ENCODE peak calls at places on chromosomes 12 and 14, in six cellular contexts. S is A549, I is lower lobe of right lung, Z is upper lobe of right lung, F is upper lobe of left lung, T is pancreas. L is an unnamed sample.

GRCh38 chr14:57492859-57493258 is 798 bp downstream of the CCDC198 start:
- DNase-seq in S (no peak), I (no peak), Z (no peak), F (no peak), T (no peak), L (no peak)

GRCh38 chr12:67220065-67220464 is 49.1 kb upstream of the CAND1 start:
- DNase-seq in S (no peak), I (no peak), Z (no peak), F (no peak), T (peak), L (no peak)

GRCh38 chr12:53128780-53129747 is 25.8 kb downstream of the SOAT2 start:
- DNase-seq in S (no peak), I (no peak), Z (no peak), F (no peak), T (no peak), L (no peak)

GRCh38 chr12:63045020-63045860 is 105.8 kb downstream of the AVPR1A start:
- DNase-seq in S (no peak), I (no peak), Z (no peak), F (no peak), T (no peak), L (no peak)

GRCh38 chr12:8996682-8997405 is 7.5 kb downstream of the KLRG1 start:
- DNase-seq in S (no peak), I (no peak), Z (no peak), F (no peak), T (no peak), L (no peak)

GRCh38 chr14:94867931-94868597 is 98.2 kb upstream of the GSC start:
- DNase-seq in S (no peak), I (no peak), Z (no peak), F (no peak), T (no peak), L (no peak)

GRCh38 chr12:113844495-113845175 is 121.5 kb downstream of the RBM19 start:
- DNase-seq in S (no peak), I (no peak), Z (no peak), F (no peak), T (no peak), L (no peak)

GRCh38 chr12:44317651-44318126 is 481.8 kb downstream of the TMEM117 start:
- DNase-seq in S (no peak), I (no peak), Z (no peak), F (no peak), T (no peak), L (no peak)

GRCh38 chr12:3216726-3217682 is 139.8 kb downstream of the TSPAN9 start:
- DNase-seq in S (no peak), I (no peak), Z (no peak), F (no peak), T (no peak), L (no peak)

GRCh38 chr12:76006028-76006916 is 25.3 kb downstream of the PHLDA1 start:
- DNase-seq in S (no peak), I (no peak), Z (no peak), F (no peak), T (no peak), L (no peak)

GRCh38 chr14:91829511-91829910 is 37.8 kb downstream of the TC2N start:
- DNase-seq in S (no peak), I (no peak), Z (no peak), F (no peak), T (no peak), L (no peak)

DNA sequence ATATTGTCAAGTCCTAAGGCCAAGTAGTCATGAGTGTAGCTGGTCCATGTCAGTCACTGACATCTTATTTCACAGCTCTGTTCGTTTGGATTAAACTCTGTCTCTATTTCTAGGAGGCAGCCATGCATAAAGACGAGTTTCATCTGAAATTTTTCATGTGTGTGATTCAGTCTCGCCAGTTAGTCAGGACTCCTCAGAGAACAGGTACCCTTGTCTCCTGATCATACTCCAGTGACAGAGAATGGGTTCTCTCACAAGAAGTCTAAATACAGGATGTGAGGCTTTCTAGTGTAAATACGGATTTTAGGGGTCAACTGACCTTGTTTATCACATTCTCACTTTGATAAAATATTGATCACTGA is 1.4 kb upstream of the SENP1 start:
- DNase-seq in S (no peak), I (no peak), Z (no peak), F (no peak), T (no peak), L (no peak)
- H3K27ac ChIP-seq in S (peak), I (no peak), Z (peak), F (peak), T (no peak), L (peak)

DNA sequence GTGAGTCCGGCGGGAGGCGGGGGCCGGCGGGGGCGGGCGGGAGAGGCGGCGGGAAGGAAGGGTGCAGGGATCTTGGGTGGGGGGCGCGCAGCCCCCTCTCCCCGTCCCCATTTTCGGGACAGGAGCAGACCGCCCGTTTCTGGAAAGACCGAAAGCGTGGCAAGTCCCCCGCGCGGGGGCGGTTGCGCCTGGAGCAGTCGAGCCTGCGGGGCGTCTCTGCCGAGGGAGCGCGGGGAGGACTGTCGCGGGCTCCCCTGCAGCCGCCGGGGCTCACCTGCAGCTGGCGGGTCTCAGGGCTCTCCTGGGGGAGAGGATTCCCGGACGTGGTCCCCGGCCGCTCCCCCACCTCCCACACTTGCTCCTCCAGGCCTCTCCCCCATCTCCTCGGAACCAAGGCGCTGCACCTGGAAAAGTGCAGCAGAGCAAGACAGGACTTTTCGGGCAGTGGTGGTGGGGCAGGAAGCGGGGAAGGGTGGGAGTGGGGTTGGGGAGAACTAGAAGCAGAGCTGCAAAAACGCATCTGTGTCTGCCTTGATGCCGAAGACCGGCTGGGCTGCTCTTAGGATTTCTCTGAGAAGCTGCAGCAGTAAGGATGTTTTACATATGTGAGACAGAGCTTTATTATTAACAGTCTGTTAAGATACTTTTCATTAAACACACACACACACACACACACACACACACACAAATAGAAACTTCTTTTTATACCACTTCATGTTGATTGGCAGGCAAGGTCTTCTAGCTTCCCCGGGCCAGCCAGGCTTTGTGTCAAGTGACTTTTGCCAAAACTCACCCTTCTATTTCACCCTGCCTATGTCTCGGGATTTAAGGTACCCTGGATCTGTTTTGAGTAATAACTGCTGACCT is 680 bp downstream of the C12orf75 start:
- DNase-seq in S (no peak), I (no peak), Z (no peak), F (peak), T (peak), L (no peak)
- TF ChIP-seq CTCF in S (no peak), I (no peak), Z (no peak), F (no peak), T (no peak), L (no peak)

DNA sequence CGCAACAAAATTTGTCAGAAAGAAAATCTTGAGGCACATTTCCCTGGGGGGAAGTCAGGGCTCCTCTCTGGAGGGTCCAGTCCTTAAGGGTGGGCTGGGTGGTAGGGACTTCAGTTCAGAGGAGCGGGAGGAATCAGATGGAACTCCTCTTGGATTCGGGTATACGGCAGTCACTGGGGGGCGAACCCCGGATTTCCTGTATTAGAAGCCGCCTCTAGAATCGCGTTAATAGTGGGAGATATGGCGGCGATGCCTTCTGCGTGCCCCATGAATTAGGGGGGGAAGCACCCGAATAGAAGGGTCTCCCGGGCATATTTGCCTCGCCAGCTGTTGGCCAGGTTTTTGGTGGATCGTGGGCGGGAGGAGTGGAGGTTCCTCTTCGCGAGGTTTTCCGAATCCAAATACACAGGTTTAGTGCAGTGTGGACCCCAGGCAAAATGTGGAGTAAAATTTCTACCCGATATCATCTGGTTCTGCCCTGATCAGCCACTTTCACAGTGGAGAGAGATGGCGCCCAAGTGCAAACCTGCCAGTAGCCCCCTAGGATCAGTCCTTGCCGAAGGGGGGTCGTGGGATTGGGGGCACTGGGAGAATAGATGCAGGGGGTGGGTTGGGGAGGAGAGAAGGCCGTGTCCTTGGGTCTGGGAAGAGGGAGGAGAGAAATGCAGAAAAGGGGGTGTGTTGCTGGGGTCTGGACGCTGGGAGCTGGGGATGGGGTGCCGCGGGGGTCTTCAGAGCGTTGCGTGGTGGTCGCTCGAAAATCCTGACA is 637 bp downstream of the MEG3 start:
- DNase-seq in S (no peak), I (no peak), Z (no peak), F (no peak), T (no peak), L (no peak)
- H3K4me3 ChIP-seq in S (peak), I (peak), Z (peak), F (peak), T (peak), L (peak)

GRCh38 chr12:10068634-10069033 is 30.2 kb downstream of the CLEC1A start:
- DNase-seq in S (no peak), I (no peak), Z (no peak), F (no peak), T (no peak), L (no peak)

GRCh38 chr12:10069099-10069498 is 29.7 kb downstream of the CLEC1A start:
- DNase-seq in S (no peak), I (no peak), Z (no peak), F (no peak), T (no peak), L (no peak)

GRCh38 chr12:10067942-10068341 is 30.8 kb downstream of the CLEC1A start:
- DNase-seq in S (no peak), I (no peak), Z (no peak), F (no peak), T (no peak), L (no peak)

GRCh38 chr12:10065241-10065640 is 33.5 kb downstream of the CLEC1A start:
- DNase-seq in S (no peak), I (no peak), Z (no peak), F (no peak), T (no peak), L (no peak)

GRCh38 chr12:10067259-10067658 is 31.5 kb downstream of the CLEC1A start:
- DNase-seq in S (no peak), I (no peak), Z (no peak), F (no peak), T (no peak), L (no peak)
- H3K27ac ChIP-seq in S (no peak), I (peak), Z (peak), F (peak), T (peak), L (peak)

GRCh38 chr14:72758420-72758819 is 135.5 kb downstream of the DPF3 start:
- DNase-seq in S (no peak), I (no peak), Z (no peak), F (no peak), T (no peak), L (no peak)
- TF ChIP-seq CTCF in S (no peak), I (no peak), Z (no peak), F (no peak), T (no peak), L (no peak)

GRCh38 chr12:130955238-130955816 is 1.6 kb downstream of the ADGRD1 start:
- DNase-seq in S (no peak), I (no peak), Z (no peak), F (peak), T (no peak), L (peak)
- H3K4me3 ChIP-seq in S (no peak), I (peak), Z (peak), F (peak), T (no peak), L (peak)

DNA sequence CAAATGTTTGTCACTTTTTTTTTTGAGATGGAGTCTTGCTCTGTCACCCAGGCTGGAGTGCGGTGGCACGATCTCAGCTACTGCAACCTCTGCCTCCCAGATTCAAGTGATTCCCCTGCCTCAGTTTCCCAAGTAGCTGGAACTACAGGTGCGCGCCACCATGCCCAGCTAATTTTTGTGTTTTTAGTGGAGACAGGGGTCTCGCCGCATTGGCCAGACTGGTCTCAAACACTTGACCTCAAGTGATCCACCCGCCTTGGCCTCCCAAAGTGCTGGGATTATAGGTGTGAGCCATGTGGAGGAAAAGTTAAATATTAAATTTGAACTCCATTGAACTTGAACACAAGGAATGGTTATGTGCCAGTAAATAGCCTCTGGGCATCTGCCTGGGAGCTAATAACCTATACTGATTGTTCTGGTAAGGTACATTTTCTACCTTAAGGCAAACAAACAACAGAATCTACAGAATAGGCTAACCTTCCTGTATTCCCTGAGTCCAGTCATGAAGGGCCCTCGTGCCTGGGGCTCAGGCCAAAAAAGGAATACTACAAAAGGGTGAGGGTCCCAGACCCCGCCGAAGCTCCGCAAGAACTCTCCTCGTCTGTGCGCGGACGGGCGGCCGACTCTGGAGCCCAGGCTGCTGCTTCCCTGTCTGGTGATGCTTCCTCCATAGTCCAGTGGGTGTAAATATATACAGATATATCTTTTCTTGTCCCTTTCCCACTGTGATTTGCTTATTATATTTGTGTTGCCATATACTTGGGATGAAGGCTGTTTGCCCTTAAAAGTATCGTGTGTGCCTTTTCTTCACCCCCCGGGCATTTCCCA is 74.0 kb upstream of the EIF5 start:
- DNase-seq in S (no peak), I (no peak), Z (no peak), F (peak), T (no peak), L (no peak)
- H3K27ac ChIP-seq in S (peak), I (peak), Z (peak), F (peak), T (peak), L (peak)

GRCh38 chr12:131905640-131906091 is 11.2 kb downstream of the ULK1 start:
- DNase-seq in S (no peak), I (no peak), Z (no peak), F (no peak), T (peak), L (no peak)

GRCh38 chr12:131908716-131909595 is 14.5 kb downstream of the ULK1 start:
- DNase-seq in S (no peak), I (no peak), Z (no peak), F (no peak), T (no peak), L (no peak)

GRCh38 chr12:131909596-131910219 is 15.3 kb downstream of the ULK1 start:
- DNase-seq in S (no peak), I (no peak), Z (no peak), F (peak), T (peak), L (no peak)

GRCh38 chr12:131908082-131908715 is 13.8 kb downstream of the ULK1 start:
- DNase-seq in S (no peak), I (no peak), Z (no peak), F (peak), T (peak), L (no peak)

GRCh38 chr12:131907379-131908081 is 13.1 kb downstream of the ULK1 start:
- DNase-seq in S (no peak), I (no peak), Z (no peak), F (peak), T (peak), L (no peak)
- TF ChIP-seq CTCF in S (no peak), I (no peak), Z (no peak), F (no peak), T (no peak), L (no peak)